ENCODE peak calls at places on chromosomes 1 and 21, in ten cellular contexts. A is A549, B is suprapubic skin, F is spleen, T is prostate gland, M is heart left ventricle, I is tibial nerve, P is adrenal gland, Z is GM12891, H is H54. C is an unnamed sample.

GRCh38 chr1:154304664-154305337 is 16.1 kb upstream of the AQP10 start:
- DNase-seq in A (no peak), T (no peak), I (no peak), M (no peak), P (no peak), F (no peak), Z (no peak), H (no peak), B (no peak), C (no peak)

GRCh38 chr1:156121441-156121840 is 6.9 kb downstream of the LMNA start:
- DNase-seq in F (no peak), H (no peak), M (no peak), A (no peak), P (no peak), B (no peak), Z (no peak), T (no peak), I (no peak), C (no peak)

GRCh38 chr1:48878191-48878940 is 101.7 kb upstream of the BEND5 start:
- DNase-seq in T (peak; percentile 10), P (peak; percentile 85), A (peak; percentile 47), I (no peak), B (no peak), Z (no peak), H (peak; percentile 12), F (no peak), M (no peak), C (no peak)

GRCh38 chr1:103284270-103284669 is 175.9 kb upstream of the COL11A1 start:
- DNase-seq in B (no peak), F (no peak), M (no peak), Z (no peak), A (no peak), H (no peak), I (no peak), P (no peak), T (no peak), C (no peak)

GRCh38 chr1:10696977-10697376 is 99.5 kb downstream of the CASZ1 start:
- DNase-seq in M (no peak), Z (no peak), I (no peak), A (no peak), F (no peak), T (no peak), P (peak; percentile 87), B (no peak), H (peak; percentile 78), C (no peak)

GRCh38 chr1:197967066-197967465 is 49.9 kb downstream of the LHX9 start:
- DNase-seq in Z (no peak), P (no peak), B (no peak), T (no peak), H (peak; percentile 5), I (no peak), M (no peak), F (no peak), A (no peak), C (no peak)

GRCh38 chr1:226255380-226255779 is 31.9 kb downstream of the MIXL1 start:
- DNase-seq in M (no peak), B (no peak), A (no peak), F (no peak), I (no peak), Z (no peak), H (no peak), P (no peak), T (no peak), C (no peak)

GRCh38 chr1:115113781-115114180 is 24.5 kb upstream of the TSPAN2 start:
- DNase-seq in H (no peak), P (no peak), M (no peak), F (no peak), Z (no peak), B (no peak), I (no peak), A (no peak), T (no peak), C (no peak)

GRCh38 chr1:213176341-213176740 is 125.3 kb downstream of the RPS6KC1 start:
- DNase-seq in I (no peak), B (no peak), H (no peak), Z (no peak), F (no peak), M (no peak), T (no peak), A (no peak), P (no peak), C (no peak)

GRCh38 chr1:93275634-93276295 is 69.9 kb upstream of the DR1 start:
- DNase-seq in M (no peak), H (no peak), P (no peak), A (peak; percentile 7), F (no peak), B (no peak), Z (no peak), T (no peak), I (no peak), C (no peak)

GRCh38 chr1:150804671-150805070 is 3.4 kb downstream of the CTSK start:
- DNase-seq in Z (no peak), B (no peak), A (no peak), I (no peak), M (no peak), T (no peak), H (no peak), P (no peak), F (no peak), C (no peak)

GRCh38 chr1:25064465-25065238 is 134.6 kb upstream of the RUNX3 start:
- DNase-seq in I (no peak), T (no peak), H (no peak), B (no peak), Z (no peak), P (no peak), F (peak; percentile 55), M (no peak), A (no peak), C (no peak)

GRCh38 chr1:39694026-39694425 is 2.8 kb upstream of the HPCAL4 start:
- DNase-seq in B (no peak), T (no peak), P (no peak), A (no peak), Z (no peak), F (no peak), H (no peak), M (no peak), I (no peak), C (no peak)

GRCh38 chr1:76766381-76766780 is 100.9 kb upstream of the ST6GALNAC5 start:
- DNase-seq in T (no peak), A (no peak), I (no peak), P (no peak), Z (no peak), H (no peak), B (no peak), F (no peak), M (no peak), C (no peak)

GRCh38 chr1:156063997-156064285 is 3.0 kb downstream of the RAB25 start:
- DNase-seq in F (no peak), M (no peak), I (no peak), B (no peak), A (no peak), T (no peak), Z (no peak), H (no peak), P (no peak), C (no peak)

GRCh38 chr1:227299238-227299637 is 19.1 kb downstream of the CDC42BPA start:
- DNase-seq in Z (no peak), T (no peak), A (no peak), M (no peak), B (no peak), P (no peak), H (no peak), I (no peak), F (no peak), C (no peak)

GRCh38 chr1:144551107-144551542 is 41.6 kb upstream of the PPIAL4F start:
- DNase-seq in Z (no peak), A (no peak), M (no peak), T (no peak), H (no peak), P (no peak), I (no peak), F (peak; percentile 74), B (no peak), C (no peak)

GRCh38 chr1:144551543-144552424 is 40.9 kb upstream of the PPIAL4F start:
- DNase-seq in P (peak; percentile 63), I (peak; percentile 30), M (peak; percentile 81), Z (peak; percentile 32), F (peak; percentile 90), T (no peak), B (peak; percentile 88), A (peak; percentile 81), H (peak; percentile 60), C (peak; percentile 60)
- TF ChIP-seq POLR2A in P (no peak), I (peak; percentile 76), M (peak; percentile 57), Z (peak; percentile 99), F (no peak), T (no peak), B (peak; percentile 42), A (peak; percentile 90), H (peak; percentile 75), C (no peak)

GRCh38 chr21:43925096-43925481 is 60.1 kb downstream of the AGPAT3 start:
- DNase-seq in B (no peak), T (no peak), P (no peak), H (no peak), Z (no peak), A (no peak), F (no peak), M (no peak), I (no peak), C (no peak)
- TF ChIP-seq POLR2A in B (no peak), T (no peak), P (no peak), H (no peak), Z (no peak), A (no peak), F (no peak), M (no peak), I (no peak), C (no peak)

GRCh38 chr1:235128453-235129328 is at the start of gene TOMM20:
- DNase-seq in H (peak; percentile 90), P (peak; percentile 97), I (peak; percentile 87), M (peak; percentile 96), Z (peak; percentile 93), B (peak; percentile 97), A (peak; percentile 95), T (peak; percentile 94), F (peak; percentile 98), C (peak; percentile 96)
- TF ChIP-seq POLR2A in H (peak; percentile 91), P (peak; percentile 94), I (peak; percentile 42), M (peak; percentile 67), Z (peak; percentile 97), B (peak; percentile 84), A (peak; percentile 87), T (peak; percentile 49), F (peak; percentile 35), C (no peak)

GRCh38 chr1:231037585-231038517 is 2.2 kb downstream of the FAM89A start:
- DNase-seq in I (no peak), Z (no peak), A (no peak), M (no peak), F (no peak), B (no peak), H (no peak), P (no peak), T (no peak), C (no peak)

GRCh38 chr1:231039161-231040018 is 664 bp downstream of the FAM89A start:
- DNase-seq in B (no peak), F (peak; percentile 87), M (peak; percentile 13), P (peak; percentile 49), A (peak; percentile 46), Z (peak; percentile 30), T (peak; percentile 14), H (no peak), I (no peak), C (no peak)

GRCh38 chr1:231040800-231041704 is 998 bp upstream of the FAM89A start:
- DNase-seq in T (peak; percentile 13), Z (no peak), A (no peak), F (peak; percentile 87), I (no peak), P (no peak), H (no peak), M (no peak), B (no peak), C (no peak)

GRCh38 chr1:231041705-231042261 is 1.7 kb upstream of the FAM89A start:
- DNase-seq in H (no peak), F (no peak), P (no peak), M (no peak), T (no peak), Z (no peak), A (no peak), I (no peak), B (no peak), C (no peak)

GRCh38 chr1:231040019-231040799 is at the start of gene FAM89A:
- DNase-seq in H (peak; percentile 54), M (peak; percentile 68), I (peak; percentile 45), P (peak; percentile 56), B (no peak), T (peak; percentile 63), A (peak; percentile 72), Z (peak; percentile 78), F (peak; percentile 91), C (peak; percentile 74)
- TF ChIP-seq POLR2A in H (peak; percentile 58), M (peak; percentile 21), I (no peak), P (peak; percentile 53), B (no peak), T (no peak), A (peak; percentile 57), Z (no peak), F (no peak), C (no peak)

C was measured in stomach.